ENCODE peak calls at places on chromosomes 4 and X, in four cellular contexts. P is ascending aorta, U is upper lobe of left lung, Y is endodermal cell. D is an unnamed sample.

GRCh38 chr4:126734465-126734864 is 898.3 kb upstream of the INTU start:
- DNase-seq in U (no peak), P (no peak), Y (no peak), D (no peak)

GRCh38 chrX:92247076-92247475 is 467.9 kb downstream of the PCDH11X start:
- DNase-seq in P (no peak), Y (no peak), U (no peak), D (no peak)

GRCh38 chrX:103817502-103817901 is 14.6 kb downstream of the RAB9B start:
- DNase-seq in U (no peak), P (no peak), Y (no peak), D (peak; percentile 71)

GRCh38 chr4:120869511-120870278 is 52.8 kb downstream of the PRDM5 start:
- DNase-seq in Y (no peak), P (no peak), U (no peak), D (no peak)

GRCh38 chr4:24713604-24714003 is 81.8 kb upstream of the SOD3 start:
- DNase-seq in U (no peak), P (no peak), Y (no peak), D (no peak)

GRCh38 chr4:143335979-143336827 is 473 bp upstream of the GAB1 start:
- DNase-seq in Y (peak; percentile 97), U (peak; percentile 96), P (peak; percentile 64), D (peak; percentile 74)

GRCh38 chr4:168744021-168744420 is 247.2 kb downstream of the PALLD start:
- DNase-seq in P (no peak), U (no peak), Y (no peak), D (no peak)

GRCh38 chr4:5463936-5464650 is 244.3 kb downstream of the EVC2 start:
- DNase-seq in Y (peak; percentile 34), P (no peak), U (no peak), D (no peak)

GRCh38 chr4:152690706-152691651 is 11.2 kb upstream of the TMEM154 start:
- DNase-seq in U (no peak), P (no peak), Y (no peak), D (no peak)

GRCh38 chrX:30618160-30618765 is 35.0 kb upstream of the GK start:
- DNase-seq in Y (peak; percentile 63), P (no peak), U (no peak), D (peak; percentile 12)

GRCh38 chr4:37383579-37384229 is 139.2 kb downstream of the NWD2 start:
- DNase-seq in P (no peak), U (no peak), Y (peak; percentile 69), D (peak; percentile 54)

GRCh38 chr4:113979157-113979972 is at the start of gene ARSJ:
- DNase-seq in P (peak; percentile 11), U (peak; percentile 93), Y (peak; percentile 88), D (no peak)

GRCh38 chr4:139550724-139551429 is 5.1 kb downstream of the SETD7 start:
- DNase-seq in P (no peak), U (no peak), Y (peak; percentile 84), D (no peak)

GRCh38 chr4:80265571-80266266 is 745 bp upstream of the FGF5 start:
- DNase-seq in P (no peak), U (peak; percentile 26), Y (peak; percentile 63), D (no peak)

GRCh38 chr4:182835006-182835740 is 82.0 kb downstream of the DCTD start:
- DNase-seq in U (no peak), P (no peak), Y (peak; percentile 72), D (no peak)

GRCh38 chr4:7552466-7552865 is 117.7 kb upstream of the PSAPL1 start:
- DNase-seq in P (no peak), U (no peak), Y (no peak), D (no peak)

GRCh38 chr4:123554263-123554662 is 157.7 kb downstream of the SPRY1 start:
- DNase-seq in U (no peak), P (no peak), Y (no peak), D (no peak)

GRCh38 chrX:51866156-51866555 is 27.3 kb upstream of the MAGED1 start:
- DNase-seq in P (no peak), Y (no peak), U (no peak), D (no peak)

GRCh38 chr4:109411964-109412363 is 21.7 kb upstream of the SEC24B start:
- DNase-seq in P (no peak), Y (no peak), U (no peak), D (no peak)

GRCh38 chr4:25172964-25173917 is 13.0 kb upstream of the SEPSECS start:
- DNase-seq in P (peak; percentile 28), Y (no peak), U (no peak), D (no peak)

GRCh38 chrX:17164079-17164478 is 210.9 kb upstream of the NHS start:
- DNase-seq in U (no peak), Y (no peak), P (no peak), D (no peak)

GRCh38 chr4:120977435-120977997 is 55.0 kb upstream of the PRDM5 start:
- DNase-seq in U (no peak), Y (peak; percentile 57), P (no peak), D (peak; percentile 70)

GRCh38 chr4:177077572-177077971 is 232.1 kb upstream of the NEIL3 start:
- DNase-seq in U (no peak), Y (no peak), P (no peak), D (no peak)

GRCh38 chrX:150935466-150935865 is 37.0 kb upstream of the CD99L2 start:
- DNase-seq in P (no peak), U (no peak), Y (no peak), D (no peak)

DNA sequence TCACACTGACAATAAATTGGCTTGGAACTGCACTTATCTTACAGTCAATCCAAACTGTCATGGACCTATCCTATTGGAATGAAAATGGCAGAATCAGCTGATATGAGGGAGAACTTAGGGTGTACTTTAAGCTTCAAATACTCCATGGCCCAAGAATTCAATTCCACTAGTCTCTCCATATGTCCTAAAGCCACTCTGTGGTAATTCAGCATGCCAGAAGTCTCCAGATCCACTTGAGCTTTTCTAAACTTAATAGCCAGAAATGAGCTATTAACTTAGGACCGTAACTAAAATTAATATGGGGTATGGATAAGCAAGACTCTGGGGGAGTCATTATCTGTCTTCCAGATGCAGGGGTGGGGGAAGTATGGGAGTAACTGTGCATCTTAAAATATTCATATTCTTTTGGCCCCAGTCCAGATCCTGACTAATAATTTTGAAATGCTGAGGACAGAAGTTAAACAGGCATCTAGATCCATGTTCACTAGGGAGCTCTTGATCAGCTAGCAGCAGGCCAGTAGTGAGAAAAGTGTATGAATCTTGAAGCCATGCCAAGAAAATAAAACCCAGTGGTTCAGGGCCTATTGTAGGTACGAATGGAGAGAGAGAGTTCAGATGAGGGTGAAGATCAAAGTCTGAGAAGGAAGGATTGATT is 167.6 kb downstream of the DKK2 start:
- DNase-seq in P (no peak), U (no peak), Y (no peak), D (no peak)
- H3K27ac ChIP-seq in P (no peak overlapping the region), U (no peak overlapping the region), Y (no peak overlapping the region), D (no peak overlapping the region)

GRCh38 chr4:40828661-40829060 is 78.9 kb downstream of the NSUN7 start:
- DNase-seq in U (no peak), P (no peak), Y (no peak), D (no peak)

GRCh38 chr4:40829586-40829985 is 79.8 kb downstream of the NSUN7 start:
- DNase-seq in P (no peak), U (no peak), Y (no peak), D (no peak)

GRCh38 chr4:40831462-40831861 is 81.7 kb downstream of the NSUN7 start:
- DNase-seq in P (no peak), U (no peak), Y (no peak), D (no peak)

GRCh38 chr4:40833212-40833611 is 83.5 kb downstream of the NSUN7 start:
- DNase-seq in Y (no peak), U (no peak), P (no peak), D (no peak)

DNA sequence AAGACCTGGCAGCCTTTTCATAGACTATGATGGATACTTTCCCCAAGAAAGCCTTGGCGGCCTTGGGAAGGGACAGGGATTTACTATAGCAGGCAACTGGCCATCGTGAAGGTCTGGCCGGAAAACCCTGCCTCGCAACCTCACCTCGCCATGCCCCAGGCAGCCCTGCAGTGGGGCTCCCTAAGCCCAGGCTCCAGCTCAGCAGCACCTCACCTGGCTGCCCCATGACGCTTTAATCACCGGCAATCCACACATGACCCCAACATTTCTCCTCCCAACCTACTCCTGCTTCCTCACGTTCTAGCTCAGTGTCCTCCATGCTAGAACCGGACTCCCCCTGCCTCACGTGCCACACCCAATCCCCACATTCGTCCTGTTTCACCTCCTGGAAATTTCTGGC is 82.4 kb downstream of the NSUN7 start:
- DNase-seq in Y (no peak), P (no peak), U (no peak), D (no peak)
- H3K36me3 ChIP-seq in Y (peaks cover 23% of the 10 kb centered on the region), P (peaks cover 18% of the 10 kb centered on the region), U (no peaks in the 10 kb centered on the region), D (peaks cover 25% of the 10 kb centered on the region)

DNA sequence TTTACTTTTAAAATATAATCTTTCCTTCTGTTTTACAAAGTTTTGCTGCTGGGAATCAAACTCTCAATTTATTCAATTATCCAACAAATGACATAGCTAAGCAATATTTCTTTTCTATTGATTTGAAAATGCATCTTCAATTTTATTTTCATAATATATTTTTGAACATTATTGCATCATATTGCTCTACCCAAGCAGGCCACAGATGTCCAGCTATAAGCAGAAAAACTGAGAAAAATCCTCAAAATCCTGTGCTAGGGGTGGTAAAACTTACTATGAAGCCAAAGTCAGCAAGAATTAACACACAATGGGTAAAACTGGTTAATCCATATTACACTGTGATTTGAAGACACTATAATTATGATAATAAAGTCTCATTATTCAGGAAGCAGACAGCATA is 5.0 kb downstream of the TIFA start:
- DNase-seq in U (no peak), Y (no peak), P (no peak), D (no peak)
- H3K27ac ChIP-seq in U (peak overlapping the region; percentile 11), Y (no peak overlapping the region), P (no peak overlapping the region), D (peak overlapping the region; percentile 75)

GRCh38 chrX:1423215-1423614 is 29.5 kb downstream of the ASMTL start:
- DNase-seq in P (no peak), Y (no peak), U (no peak), D (no peak)
- H3K36me3 ChIP-seq in P (peaks cover 58% of the 10 kb centered on the region), Y (peaks cover 49% of the 10 kb centered on the region), U (peaks cover 4% of the 10 kb centered on the region), D (peaks cover 98% of the 10 kb centered on the region)

GRCh38 chr4:26864904-26865303 is 4.3 kb downstream of the STIM2 start:
- DNase-seq in Y (no peak), P (no peak), U (no peak), D (no peak)
- H3K27ac ChIP-seq in Y (no peak overlapping the region), P (no peak overlapping the region), U (peak overlapping the region; percentile 44), D (peak overlapping the region; percentile 14)